ENCODE peak calls at places on chromosome 6, in six cellular contexts. E is astrocyte of the spinal cord, B is astrocyte of the cerebellum, K is mucosa of descending colon, L is AG04450, I is WERI-Rb-1. W is an unnamed sample.

GRCh38 chr6:10779076-10779475 is 31.5 kb downstream of the TMEM14B start:
- DNase-seq in E (no peak), B (no peak), K (no peak), L (no peak), I (peak), W (no peak)

GRCh38 chr6:111552241-111552744 is 53.4 kb downstream of the TRAF3IP2 start:
- DNase-seq in E (peak), B (peak), K (no peak), L (peak), I (peak), W (peak)

GRCh38 chr6:54068694-54069093 is 42.5 kb upstream of the MLIP start:
- DNase-seq in E (no peak), B (no peak), K (no peak), L (no peak), I (no peak), W (no peak)

GRCh38 chr6:144360401-144360800 is 75.3 kb downstream of the UTRN start:
- DNase-seq in E (no peak), B (no peak), K (no peak), L (no peak), I (no peak), W (no peak)

GRCh38 chr6:129280719-129281118 is 397.8 kb downstream of the LAMA2 start:
- DNase-seq in E (no peak), B (no peak), K (no peak), L (no peak), I (no peak), W (no peak)

GRCh38 chr6:40276176-40276575 is 311.0 kb downstream of the LRFN2 start:
- DNase-seq in E (no peak), B (no peak), K (no peak), L (no peak), I (peak), W (no peak)

GRCh38 chr6:63899550-63899949 is 263.9 kb downstream of the PHF3 start:
- DNase-seq in E (peak), B (no peak), K (no peak), L (no peak), I (no peak), W (peak)

GRCh38 chr6:116221067-116221466 is 32.8 kb downstream of the TSPYL4 start:
- DNase-seq in E (no peak), B (no peak), K (no peak), L (no peak), I (no peak), W (peak)

GRCh38 chr6:138588805-138589434 is 89.6 kb upstream of the NHSL1 start:
- DNase-seq in E (peak), B (peak), K (no peak), L (peak), I (peak), W (peak)

GRCh38 chr6:110537208-110538123 is 61.1 kb upstream of the SLC22A16 start:
- DNase-seq in E (peak), B (peak), K (no peak), L (peak), I (no peak), W (peak)

GRCh38 chr6:45419574-45420082 is 41.9 kb upstream of the SUPT3H start:
- DNase-seq in E (peak), B (no peak), K (peak), L (no peak), I (peak), W (peak)

DNA sequence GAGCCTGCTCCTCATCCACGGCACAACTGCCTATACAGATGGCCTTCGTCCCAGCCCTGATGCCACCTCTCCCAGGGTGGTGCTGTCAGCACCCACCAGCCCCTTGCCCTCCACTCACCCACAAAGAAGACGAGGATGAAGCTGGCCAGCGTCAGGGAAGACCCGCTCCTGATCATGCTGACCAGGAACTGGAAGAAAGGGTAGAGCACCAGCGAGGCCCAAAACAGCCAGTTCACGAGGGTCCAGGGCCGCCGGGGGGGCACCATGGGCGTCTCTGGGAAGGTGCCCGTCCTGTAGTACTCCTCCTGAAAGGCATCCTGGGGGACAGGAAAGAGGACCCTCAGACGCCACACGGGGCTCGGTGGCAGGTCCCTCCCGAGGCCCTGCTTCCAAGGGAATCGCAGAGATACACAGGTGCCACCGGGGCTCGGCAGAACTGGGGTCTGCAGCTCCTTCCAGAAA is 134.5 kb downstream of the AGPAT4 start:
- DNase-seq in E (no peak), B (no peak), K (no peak), L (no peak), I (no peak), W (no peak)
- H3K4me3 ChIP-seq in E (no peak), B (no peak), K (no peak), L (no peak), I (no peak), W (no peak)

GRCh38 chr6:27687154-27688013 is 214.5 kb upstream of the ZNF184 start:
- DNase-seq in E (peak), B (peak), K (peak), L (no peak), I (peak), W (peak)
- TF ChIP-seq CTCF in E (peak), B (peak), K (peak), L (peak), I (peak), W (peak)

GRCh38 chr6:3742076-3742425 is 9.5 kb downstream of the PXDC1 start:
- DNase-seq in E (no peak), B (no peak), K (no peak), L (no peak), I (no peak), W (no peak)

GRCh38 chr6:3744211-3744900 is 7.2 kb downstream of the PXDC1 start:
- DNase-seq in E (no peak), B (no peak), K (no peak), L (no peak), I (no peak), W (peak)

GRCh38 chr6:3742426-3743344 is 8.8 kb downstream of the PXDC1 start:
- DNase-seq in E (peak), B (peak), K (peak), L (no peak), I (peak), W (peak)

GRCh38 chr6:3744901-3745470 is 6.5 kb downstream of the PXDC1 start:
- DNase-seq in E (no peak), B (no peak), K (no peak), L (no peak), I (no peak), W (no peak)

GRCh38 chr6:3743541-3743940 is 8.0 kb downstream of the PXDC1 start:
- DNase-seq in E (no peak), B (no peak), K (no peak), L (no peak), I (no peak), W (no peak)
- H3K4me3 ChIP-seq in E (no peak), B (no peak), K (no peak), L (no peak), I (no peak), W (no peak)

GRCh38 chr6:151740820-151741219 is 66.7 kb upstream of the ESR1 start:
- DNase-seq in E (no peak), B (no peak), K (no peak), L (no peak), I (no peak), W (no peak)

GRCh38 chr6:151733680-151734320 is 73.7 kb upstream of the ESR1 start:
- DNase-seq in E (no peak), B (no peak), K (no peak), L (no peak), I (no peak), W (no peak)

GRCh38 chr6:151738267-151738666 is 69.2 kb upstream of the ESR1 start:
- DNase-seq in E (no peak), B (no peak), K (no peak), L (no peak), I (no peak), W (no peak)

GRCh38 chr6:151738960-151739359 is 68.5 kb upstream of the ESR1 start:
- DNase-seq in E (no peak), B (no peak), K (no peak), L (no peak), I (no peak), W (no peak)
- TF ChIP-seq CTCF in E (peak), B (no peak), K (no peak), L (no peak), I (no peak), W (no peak)

DNA sequence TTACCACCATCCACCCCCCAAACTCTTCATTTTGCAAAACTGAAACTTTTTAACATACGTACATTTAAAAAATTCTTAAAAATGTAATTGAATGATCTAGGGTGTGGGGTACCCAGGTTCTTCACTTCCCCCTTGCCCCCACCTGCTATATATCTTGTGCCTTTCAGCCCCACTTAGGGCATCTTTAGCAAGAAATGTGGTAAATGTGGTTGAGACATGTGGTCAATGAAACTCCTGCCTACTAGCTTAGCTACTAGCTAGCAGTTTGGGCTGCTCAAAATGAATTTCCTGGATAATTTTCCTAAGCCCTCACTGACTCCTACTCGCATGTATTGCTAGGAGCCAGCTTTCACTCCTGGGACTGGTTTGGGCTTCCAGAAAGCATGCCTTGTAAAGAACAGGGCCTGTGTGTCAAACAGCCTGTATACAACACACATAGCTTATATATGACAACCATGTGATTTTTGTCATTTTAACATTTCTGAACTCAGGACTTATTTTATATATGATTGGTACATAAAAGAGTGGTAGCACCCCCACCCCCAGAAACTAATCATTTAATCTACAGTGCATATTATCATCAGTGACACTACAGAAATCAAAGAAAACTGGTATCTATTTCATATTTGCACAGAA is 257.2 kb downstream of the ATXN1 start:
- DNase-seq in E (no peak), B (no peak), K (no peak), L (no peak), I (no peak), W (no peak)
- H3K4me3 ChIP-seq in E (no peak), B (no peak), K (no peak), L (no peak), I (no peak), W (no peak)

DNA sequence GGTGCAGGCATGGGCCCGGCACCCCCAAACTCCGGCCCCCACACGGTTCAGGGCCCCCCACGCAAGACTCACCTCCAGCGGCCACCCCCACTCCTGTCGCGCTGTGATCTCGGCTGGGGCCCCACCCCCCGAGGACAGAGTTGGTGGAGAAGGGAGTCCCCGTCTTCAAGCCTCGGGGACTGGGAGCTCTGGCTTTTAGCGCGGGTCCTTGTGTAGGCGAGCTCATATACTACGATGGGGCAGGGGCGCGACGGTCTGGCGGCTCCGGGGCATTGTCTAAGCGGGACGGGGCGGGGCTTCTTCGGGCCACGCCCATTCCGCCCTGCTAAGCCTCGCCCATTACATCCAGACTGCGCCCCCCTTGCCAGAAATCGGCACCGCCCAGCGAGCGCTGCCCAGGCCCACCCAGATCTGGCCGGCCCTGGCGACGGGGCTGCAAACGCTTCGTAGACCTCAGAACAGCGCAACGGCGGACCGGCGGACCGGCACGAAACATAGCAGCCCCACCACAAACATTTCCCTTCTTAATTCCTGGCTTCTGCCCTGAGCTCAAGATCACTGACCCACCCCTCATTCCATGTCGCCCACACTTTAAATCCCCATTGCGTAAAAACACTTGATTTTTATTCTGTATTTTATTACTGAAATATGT is 1.0 kb upstream of the DDAH2 start:
- DNase-seq in E (peak), B (peak), K (peak), L (peak), I (peak), W (peak)
- TF ChIP-seq CTCF in E (peak), B (no peak), K (no peak), L (no peak), I (peak), W (no peak)

DNA sequence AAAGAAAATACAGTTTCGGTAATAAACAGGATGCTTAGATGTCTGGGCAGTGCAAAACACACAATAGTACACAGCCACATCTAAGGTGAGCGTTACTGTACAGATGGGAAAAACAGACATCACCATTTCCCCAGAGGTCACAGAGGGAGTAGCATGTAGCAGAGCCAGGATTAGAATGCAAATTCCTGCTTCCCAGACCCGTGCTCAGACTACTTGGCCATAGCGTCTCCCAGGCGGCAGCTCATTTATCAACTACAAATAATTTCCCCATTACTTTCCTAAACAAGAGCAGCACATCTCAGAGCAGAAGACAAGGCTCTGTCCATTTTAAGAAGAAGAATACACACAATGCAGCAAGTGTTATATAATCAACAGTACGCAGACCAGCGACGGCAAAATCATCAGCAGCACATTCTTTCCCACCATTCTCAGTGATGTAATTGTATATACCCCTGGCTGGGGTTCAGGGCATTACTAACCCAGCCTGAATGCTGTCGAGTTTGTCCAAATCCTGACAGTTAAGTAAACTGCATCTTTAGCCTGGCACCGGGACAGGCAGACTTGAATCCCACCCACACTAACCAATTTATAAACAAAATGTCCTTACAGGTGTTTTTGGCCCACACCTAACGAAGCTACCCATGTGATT is 61.9 kb downstream of the CNKSR3 start:
- DNase-seq in E (peak), B (peak), K (no peak), L (peak), I (peak), W (peak)
- H3K4me3 ChIP-seq in E (no peak), B (no peak), K (no peak), L (peak), I (no peak), W (peak)

DNA sequence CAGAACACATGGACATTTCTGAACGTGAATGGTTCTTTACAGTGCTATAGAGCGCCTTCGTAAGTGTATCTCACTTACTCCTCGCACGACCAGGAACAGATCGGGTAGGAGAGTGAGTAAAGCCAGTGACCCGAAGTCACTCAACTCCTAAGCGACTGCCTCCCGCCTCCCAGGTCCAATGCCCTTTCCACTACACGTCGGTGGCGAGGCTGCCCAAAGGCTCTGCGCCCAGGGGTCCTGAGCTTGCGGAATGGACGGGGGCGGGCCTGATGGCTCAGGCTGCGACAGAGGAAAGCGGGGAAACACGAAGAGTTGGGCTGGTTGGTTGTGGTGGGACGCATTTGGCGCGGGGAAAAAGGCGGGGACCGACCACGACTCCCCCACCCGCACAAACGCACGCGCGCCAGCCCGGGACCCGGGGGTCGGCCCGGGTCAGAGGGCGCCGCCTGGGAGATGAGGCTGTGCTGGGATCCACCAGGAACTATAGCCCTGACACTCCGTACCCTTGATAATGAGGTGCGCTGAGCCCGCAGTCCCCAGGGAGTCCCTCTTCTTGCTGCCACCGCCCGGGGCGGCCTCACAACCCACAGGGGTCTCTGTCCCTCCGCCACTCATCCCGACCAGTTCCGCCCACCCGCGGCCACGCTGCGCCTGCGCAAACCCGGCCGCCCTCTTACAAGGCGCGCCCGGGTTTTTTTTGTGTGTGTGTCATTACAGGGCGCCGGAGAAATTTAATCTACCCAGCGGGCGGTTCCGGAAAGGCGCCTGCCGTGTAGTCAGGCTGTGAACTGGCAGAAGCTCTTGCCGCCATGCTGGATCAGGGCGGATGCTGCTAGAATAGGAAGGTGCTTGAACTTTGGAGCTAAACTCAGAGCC is at the start of gene BLOC1S5:
- DNase-seq in E (peak), B (peak), K (peak), L (peak), I (peak), W (peak)
- TF ChIP-seq CTCF in E (no peak), B (no peak), K (no peak), L (peak), I (peak), W (no peak)

DNA sequence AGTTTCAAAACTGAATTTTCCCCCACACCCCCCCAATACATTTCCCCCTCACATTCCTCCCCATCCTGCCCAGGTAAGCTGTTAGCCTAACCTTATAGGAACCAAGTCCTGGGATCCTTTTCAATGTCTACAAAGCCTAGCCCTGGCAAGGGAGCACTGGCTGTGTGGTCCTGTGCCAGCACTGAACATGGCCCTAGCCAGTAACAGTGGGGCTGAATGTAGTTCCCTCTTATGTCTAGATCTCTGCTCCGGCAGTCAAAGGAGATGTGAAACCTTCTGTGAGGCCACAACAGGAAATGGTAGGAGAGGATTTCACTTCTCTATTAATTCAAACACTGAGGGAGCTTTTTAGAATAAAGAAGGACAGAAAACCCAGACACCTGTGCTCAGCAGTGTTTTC is 3.4 kb upstream of the HLA-DMB start:
- DNase-seq in E (no peak), B (no peak), K (no peak), L (no peak), I (no peak), W (no peak)
- H3K4me3 ChIP-seq in E (no peak), B (no peak), K (no peak), L (no peak), I (no peak), W (no peak)